ENCODE peak calls at places on chromosome 19, in seven cellular contexts. One of them, this sample, is unnamed.

GRCh38 chr19:45469835-45470146 is 2.0 kb downstream of the FOSB start:
- DNase-seq in astrocyte: no peak
- DNase-seq in colonic mucosa: no peak
- DNase-seq in fibroblast of lung: no peak
- DNase-seq in adipocyte: no peak
- DNase-seq in H9: no peak
- DNase-seq in mammary epithelial cell: no peak
- DNase-seq in this sample: no peak

GRCh38 chr19:24033962-24034342 is 53.0 kb upstream of the ZNF254 start:
- DNase-seq in astrocyte: peak; percentile 57
- DNase-seq in colonic mucosa: peak; percentile 50
- DNase-seq in fibroblast of lung: peak; percentile 68
- DNase-seq in adipocyte: peak; percentile 70
- DNase-seq in H9: no peak
- DNase-seq in mammary epithelial cell: peak; percentile 65
- DNase-seq in this sample: peak; percentile 53

GRCh38 chr19:43872547-43873336 is 45.6 kb downstream of the ZNF283 start:
- DNase-seq in astrocyte: peak; percentile 7
- DNase-seq in colonic mucosa: no peak
- DNase-seq in fibroblast of lung: peak; percentile 3
- DNase-seq in adipocyte: no peak
- DNase-seq in H9: no peak
- DNase-seq in mammary epithelial cell: peak; percentile 4
- DNase-seq in this sample: peak; percentile 12

GRCh38 chr19:45753548-45753947 is 15.5 kb downstream of the SIX5 start:
- DNase-seq in astrocyte: no peak
- DNase-seq in colonic mucosa: no peak
- DNase-seq in fibroblast of lung: no peak
- DNase-seq in adipocyte: peak; percentile 16
- DNase-seq in H9: peak; percentile 79
- DNase-seq in mammary epithelial cell: no peak
- DNase-seq in this sample: no peak

GRCh38 chr19:49916839-49917733 is 11.9 kb upstream of the ATF5 start:
- DNase-seq in astrocyte: no peak
- DNase-seq in colonic mucosa: no peak
- DNase-seq in fibroblast of lung: no peak
- DNase-seq in adipocyte: no peak
- DNase-seq in H9: peak; percentile 67
- DNase-seq in mammary epithelial cell: no peak
- DNase-seq in this sample: no peak

GRCh38 chr19:19493841-19494546 is 21.4 kb downstream of the TSSK6 start:
- DNase-seq in astrocyte: no peak
- DNase-seq in colonic mucosa: no peak
- DNase-seq in fibroblast of lung: no peak
- DNase-seq in adipocyte: no peak
- DNase-seq in H9: no peak
- DNase-seq in mammary epithelial cell: no peak
- DNase-seq in this sample: no peak

GRCh38 chr19:52992109-52993004 is 21.4 kb upstream of the ERVV-1 start:
- DNase-seq in astrocyte: no peak
- DNase-seq in colonic mucosa: peak; percentile 32
- DNase-seq in fibroblast of lung: no peak
- DNase-seq in adipocyte: no peak
- DNase-seq in H9: peak; percentile 46
- DNase-seq in mammary epithelial cell: no peak
- DNase-seq in this sample: no peak

GRCh38 chr19:32339988-32340874 is 5.2 kb upstream of the ZNF507 start:
- DNase-seq in astrocyte: no peak
- DNase-seq in colonic mucosa: peak; percentile 66
- DNase-seq in fibroblast of lung: peak; percentile 54
- DNase-seq in adipocyte: peak; percentile 63
- DNase-seq in H9: peak; percentile 71
- DNase-seq in mammary epithelial cell: no peak
- DNase-seq in this sample: peak; percentile 60

GRCh38 chr19:6503407-6504201 is 1.5 kb upstream of the TUBB4A start:
- DNase-seq in astrocyte: no peak
- DNase-seq in colonic mucosa: no peak
- DNase-seq in fibroblast of lung: no peak
- DNase-seq in adipocyte: no peak
- DNase-seq in H9: no peak
- DNase-seq in mammary epithelial cell: no peak
- DNase-seq in this sample: no peak

GRCh38 chr19:42206871-42207755 is 10.4 kb downstream of the DEDD2 start:
- DNase-seq in astrocyte: peak; percentile 56
- DNase-seq in colonic mucosa: peak; percentile 56
- DNase-seq in fibroblast of lung: no peak
- DNase-seq in adipocyte: peak; percentile 7
- DNase-seq in H9: no peak
- DNase-seq in mammary epithelial cell: peak; percentile 71
- DNase-seq in this sample: peak; percentile 88

GRCh38 chr19:48715681-48716171 is 3.8 kb downstream of the MAMSTR start:
- DNase-seq in astrocyte: no peak
- DNase-seq in colonic mucosa: peak; percentile 59
- DNase-seq in fibroblast of lung: no peak
- DNase-seq in adipocyte: peak; percentile 39
- DNase-seq in H9: peak; percentile 27
- DNase-seq in mammary epithelial cell: no peak
- DNase-seq in this sample: no peak

GRCh38 chr19:43784981-43785808 is 4.4 kb upstream of the KCNN4 start:
- DNase-seq in astrocyte: peak; percentile 38
- DNase-seq in colonic mucosa: peak; percentile 79
- DNase-seq in fibroblast of lung: peak; percentile 77
- DNase-seq in adipocyte: peak; percentile 90
- DNase-seq in H9: peak; percentile 73
- DNase-seq in mammary epithelial cell: peak; percentile 67
- DNase-seq in this sample: peak; percentile 84

GRCh38 chr19:55080121-55080914 is 4.6 kb downstream of the EPS8L1 start:
- DNase-seq in astrocyte: no peak
- DNase-seq in colonic mucosa: peak; percentile 94
- DNase-seq in fibroblast of lung: peak; percentile 59
- DNase-seq in adipocyte: peak; percentile 43
- DNase-seq in H9: peak; percentile 92
- DNase-seq in mammary epithelial cell: peak; percentile 58
- DNase-seq in this sample: no peak

GRCh38 chr19:6737873-6738725 is 719 bp upstream of the GPR108 start:
- DNase-seq in astrocyte: peak; percentile 60
- DNase-seq in colonic mucosa: peak; percentile 98
- DNase-seq in fibroblast of lung: peak; percentile 84
- DNase-seq in adipocyte: peak; percentile 91
- DNase-seq in H9: peak; percentile 86
- DNase-seq in mammary epithelial cell: peak; percentile 74
- DNase-seq in this sample: peak; percentile 100

GRCh38 chr19:52453324-52454094 is at the start of gene ZNF578:
- DNase-seq in astrocyte: peak; percentile 84
- DNase-seq in colonic mucosa: peak; percentile 74
- DNase-seq in fibroblast of lung: peak; percentile 91
- DNase-seq in adipocyte: peak; percentile 90
- DNase-seq in H9: no peak
- DNase-seq in mammary epithelial cell: peak; percentile 69
- DNase-seq in this sample: no peak

GRCh38 chr19:2077398-2077797 is 18.7 kb downstream of the MOB3A start:
- DNase-seq in astrocyte: no peak
- DNase-seq in colonic mucosa: no peak
- DNase-seq in fibroblast of lung: no peak
- DNase-seq in adipocyte: no peak
- DNase-seq in H9: no peak
- DNase-seq in mammary epithelial cell: no peak
- DNase-seq in this sample: no peak

GRCh38 chr19:39516270-39516669 is 1.3 kb downstream of the SELENOV start:
- DNase-seq in astrocyte: no peak
- DNase-seq in colonic mucosa: no peak
- DNase-seq in fibroblast of lung: no peak
- DNase-seq in adipocyte: no peak
- DNase-seq in H9: peak; percentile 38
- DNase-seq in mammary epithelial cell: no peak
- DNase-seq in this sample: no peak

GRCh38 chr19:39512964-39513363 is 2.0 kb upstream of the SELENOV start:
- DNase-seq in astrocyte: no peak
- DNase-seq in colonic mucosa: no peak
- DNase-seq in fibroblast of lung: no peak
- DNase-seq in adipocyte: no peak
- DNase-seq in H9: no peak
- DNase-seq in mammary epithelial cell: no peak
- DNase-seq in this sample: no peak

GRCh38 chr19:39514840-39515550 is at the start of gene SELENOV:
- DNase-seq in astrocyte: no peak
- DNase-seq in colonic mucosa: no peak
- DNase-seq in fibroblast of lung: no peak
- DNase-seq in adipocyte: no peak
- DNase-seq in H9: peak; percentile 83
- DNase-seq in mammary epithelial cell: no peak
- DNase-seq in this sample: no peak

GRCh38 chr19:39517432-39517831 is 2.5 kb downstream of the SELENOV start:
- DNase-seq in astrocyte: no peak
- DNase-seq in colonic mucosa: no peak
- DNase-seq in fibroblast of lung: no peak
- DNase-seq in adipocyte: no peak
- DNase-seq in H9: no peak
- DNase-seq in mammary epithelial cell: no peak
- DNase-seq in this sample: no peak

GRCh38 chr19:39515551-39516191 is 732 bp downstream of the SELENOV start:
- DNase-seq in astrocyte: no peak
- DNase-seq in colonic mucosa: no peak
- DNase-seq in fibroblast of lung: no peak
- DNase-seq in adipocyte: no peak
- DNase-seq in H9: no peak
- DNase-seq in mammary epithelial cell: no peak
- DNase-seq in this sample: no peak
- H3K9ac ChIP-seq in astrocyte: no peak overlapping the region
- H3K9ac ChIP-seq in colonic mucosa: no peak overlapping the region
- H3K9ac ChIP-seq in fibroblast of lung: no peak overlapping the region
- H3K9ac ChIP-seq in adipocyte: no peak overlapping the region
- H3K9ac ChIP-seq in H9: peak overlapping the region; percentile 69
- H3K9ac ChIP-seq in mammary epithelial cell: no peak overlapping the region
- H3K9ac ChIP-seq in this sample: no peak overlapping the region

DNA sequence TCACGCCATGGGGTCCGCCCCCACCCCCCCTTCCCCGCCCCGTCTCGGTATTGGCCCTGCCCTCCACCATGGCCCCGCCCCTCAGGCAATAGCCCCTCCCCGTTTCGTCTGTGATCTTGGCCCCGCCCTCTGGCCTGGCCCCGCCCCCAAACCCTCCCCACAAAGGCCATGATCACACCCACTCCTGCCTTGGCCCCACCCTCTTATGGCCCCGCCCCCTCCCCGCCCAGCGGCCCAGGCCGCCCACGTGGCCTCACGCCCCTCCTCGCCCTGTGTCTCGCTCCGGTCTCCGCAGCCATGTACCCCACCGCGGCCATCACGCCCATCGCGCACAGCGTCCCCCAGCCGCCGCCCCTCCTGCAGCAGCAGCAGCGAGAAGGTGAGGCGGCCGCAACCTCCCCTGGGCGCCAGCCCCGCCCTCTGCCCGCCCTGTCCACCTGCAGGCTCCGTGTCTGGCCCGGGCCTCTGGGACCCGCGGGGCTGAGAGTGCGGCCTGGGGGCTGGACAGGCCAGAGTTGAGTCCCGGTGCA is 61.3 kb downstream of the CELF5 start:
- DNase-seq in astrocyte: no peak
- DNase-seq in colonic mucosa: no peak
- DNase-seq in fibroblast of lung: peak; percentile 35
- DNase-seq in adipocyte: no peak
- DNase-seq in H9: peak; percentile 95
- DNase-seq in mammary epithelial cell: no peak
- DNase-seq in this sample: no peak
- H3K9ac ChIP-seq in astrocyte: no peak overlapping the region
- H3K9ac ChIP-seq in colonic mucosa: no peak overlapping the region
- H3K9ac ChIP-seq in fibroblast of lung: no peak overlapping the region
- H3K9ac ChIP-seq in adipocyte: no peak overlapping the region
- H3K9ac ChIP-seq in H9: no peak overlapping the region
- H3K9ac ChIP-seq in mammary epithelial cell: no peak overlapping the region
- H3K9ac ChIP-seq in this sample: peak overlapping the region; percentile 40

DNA sequence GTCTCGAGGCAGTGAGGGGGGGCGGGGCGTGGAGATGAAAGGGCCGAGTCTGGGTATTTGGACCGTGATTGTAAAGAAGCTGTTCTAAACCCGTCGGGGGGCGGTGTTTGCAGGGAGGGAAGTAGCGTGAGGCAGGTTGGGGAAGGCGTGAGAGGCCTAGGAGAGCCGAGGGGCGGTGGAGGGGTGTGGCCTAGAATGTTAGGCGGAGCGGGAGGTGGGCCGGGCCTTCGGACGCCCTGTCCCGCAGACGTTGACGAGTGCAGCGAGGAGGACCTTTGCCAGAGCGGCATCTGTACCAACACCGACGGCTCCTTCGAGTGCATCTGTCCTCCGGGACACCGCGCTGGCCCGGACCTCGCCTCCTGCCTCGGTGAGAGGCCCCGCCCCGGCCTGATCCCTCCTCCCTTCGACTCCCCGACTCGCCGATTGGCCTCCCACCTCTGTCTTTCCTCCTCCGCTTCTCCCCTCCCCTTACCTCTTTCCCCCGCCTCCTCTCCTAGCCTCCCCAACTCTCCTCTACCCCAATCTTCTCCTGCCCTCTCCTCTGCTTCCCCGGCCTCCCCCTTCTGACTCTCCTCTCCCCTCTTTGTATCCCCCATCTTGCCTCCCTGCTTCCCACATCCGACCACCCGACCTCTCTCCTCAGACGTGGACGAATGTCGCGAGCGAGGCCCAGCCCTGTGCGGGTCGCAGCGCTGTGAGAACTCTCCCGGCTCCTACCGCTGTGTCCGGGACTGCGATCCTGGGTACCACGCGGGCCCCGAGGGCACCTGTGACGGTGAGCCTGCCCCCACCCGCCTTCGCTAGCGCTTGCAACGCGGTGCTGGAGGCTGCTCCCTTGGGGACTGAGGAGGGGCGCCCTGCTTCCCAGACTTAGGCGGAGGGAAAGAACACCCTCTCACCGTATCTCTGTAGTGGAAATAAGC is 12.8 kb downstream of the LTBP4 start:
- DNase-seq in astrocyte: peak; percentile 81
- DNase-seq in colonic mucosa: peak; percentile 93
- DNase-seq in fibroblast of lung: peak; percentile 75
- DNase-seq in adipocyte: peak; percentile 87
- DNase-seq in H9: peak; percentile 92
- DNase-seq in mammary epithelial cell: peak; percentile 61
- DNase-seq in this sample: no peak
- H3K9ac ChIP-seq in astrocyte: peak overlapping the region; percentile 94
- H3K9ac ChIP-seq in colonic mucosa: peak overlapping the region; percentile 84
- H3K9ac ChIP-seq in fibroblast of lung: peak overlapping the region; percentile 62
- H3K9ac ChIP-seq in adipocyte: peak overlapping the region; percentile 89
- H3K9ac ChIP-seq in H9: peak overlapping the region; percentile 50
- H3K9ac ChIP-seq in mammary epithelial cell: peak overlapping the region; percentile 29
- H3K9ac ChIP-seq in this sample: no peak overlapping the region

DNA sequence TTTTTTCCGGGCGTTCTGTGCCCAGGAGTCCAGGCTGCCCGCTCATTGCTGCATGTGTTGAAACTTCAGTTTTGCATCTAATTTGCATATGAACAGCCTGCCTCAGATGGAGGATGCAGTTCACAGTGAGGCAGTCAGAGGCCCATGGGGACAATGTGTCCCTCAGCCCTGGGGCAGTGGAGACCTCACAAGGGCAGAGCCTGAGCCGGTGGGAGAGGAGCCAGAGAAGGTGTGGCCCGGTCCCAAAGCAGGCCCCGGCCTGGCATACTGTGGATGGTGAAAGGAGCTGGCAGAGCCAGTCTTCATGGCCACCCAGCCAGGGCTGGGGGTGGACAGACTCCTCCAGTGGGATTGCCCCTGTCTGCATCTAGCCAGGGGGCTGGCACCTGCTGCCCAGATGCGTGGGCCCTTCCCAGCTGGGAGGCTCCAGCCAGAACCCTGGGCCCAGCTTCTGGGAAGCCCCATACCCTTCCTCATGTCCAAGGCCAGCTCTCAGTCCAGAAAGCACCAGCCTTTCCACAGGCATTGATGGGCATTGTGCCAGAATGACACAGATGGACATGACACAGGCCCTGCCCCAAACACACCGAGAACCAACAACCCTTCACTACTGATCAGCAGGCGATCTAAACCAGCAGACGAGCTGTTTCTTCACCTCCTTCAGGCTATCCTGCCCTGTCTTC is 32.9 kb upstream of the KCTD15 start:
- DNase-seq in astrocyte: no peak
- DNase-seq in colonic mucosa: no peak
- DNase-seq in fibroblast of lung: no peak
- DNase-seq in adipocyte: no peak
- DNase-seq in H9: no peak
- DNase-seq in mammary epithelial cell: no peak
- DNase-seq in this sample: no peak
- H3K9ac ChIP-seq in astrocyte: no peak overlapping the region
- H3K9ac ChIP-seq in colonic mucosa: no peak overlapping the region
- H3K9ac ChIP-seq in fibroblast of lung: no peak overlapping the region
- H3K9ac ChIP-seq in adipocyte: no peak overlapping the region
- H3K9ac ChIP-seq in H9: no peak overlapping the region
- H3K9ac ChIP-seq in mammary epithelial cell: no peak overlapping the region
- H3K9ac ChIP-seq in this sample: no peak overlapping the region